ENCODE peak calls at places on chromosome 2, in four cellular contexts. W is astrocyte, K is PC-3, U is fibroblast of lung. Y is an unnamed sample.
A peak's percentile ranks its signal among the peaks of the same experiment; 100 is the strongest.

GRCh38 chr2:20614201-20615045 is 36.5 kb downstream of the HS1BP3 start:
- DNase-seq in U (peak; percentile 45), K (peak; percentile 35), W (peak; percentile 38), Y (no peak)

GRCh38 chr2:100178085-100178788 is 35.8 kb upstream of the AFF3 start:
- DNase-seq in W (peak; percentile 46), K (peak; percentile 90), U (peak; percentile 59), Y (peak; percentile 48)

GRCh38 chr2:43030551-43031025 is 195.8 kb downstream of the ZFP36L2 start:
- DNase-seq in K (no peak), W (no peak), U (no peak), Y (no peak)

GRCh38 chr2:147051248-147051647 is 793.6 kb upstream of the ACVR2A start:
- DNase-seq in U (no peak), K (no peak), W (no peak), Y (peak; percentile 3)

GRCh38 chr2:763766-764525 is 86.7 kb upstream of the TMEM18 start:
- DNase-seq in U (no peak), W (no peak), K (peak; percentile 52), Y (no peak)

GRCh38 chr2:172761306-172761705 is 25.7 kb downstream of the RAPGEF4 start:
- DNase-seq in U (no peak), W (no peak), K (no peak), Y (no peak)

GRCh38 chr2:69734040-69734611 is 7.8 kb upstream of the ANXA4 start:
- DNase-seq in W (no peak), K (no peak), U (peak; percentile 27), Y (no peak)

GRCh38 chr2:239502430-239503221 is 101.8 kb upstream of the HDAC4 start:
- DNase-seq in U (no peak), K (no peak), W (no peak), Y (no peak)

GRCh38 chr2:147382322-147382948 is 462.4 kb upstream of the ACVR2A start:
- DNase-seq in W (no peak), U (no peak), K (no peak), Y (peak; percentile 97)

GRCh38 chr2:37797081-37797480 is 125.6 kb upstream of the CDC42EP3 start:
- DNase-seq in W (peak; percentile 90), U (peak; percentile 89), K (no peak), Y (peak; percentile 74)

GRCh38 chr2:105977212-105977611 is 216.9 kb downstream of the UXS1 start:
- DNase-seq in U (peak; percentile 92), W (peak; percentile 89), K (peak; percentile 92), Y (peak; percentile 90)

GRCh38 chr2:230908595-230909191 is 16.3 kb downstream of the GPR55 start:
- DNase-seq in U (peak; percentile 78), W (peak; percentile 69), K (peak; percentile 98), Y (peak; percentile 94)

GRCh38 chr2:70937866-70938579 is 2.3 kb downstream of the ATP6V1B1 start:
- DNase-seq in U (no peak), K (no peak), W (no peak), Y (no peak)

GRCh38 chr2:6960659-6961058 is 43.4 kb downstream of the RNF144A start:
- DNase-seq in K (no peak), W (peak; percentile 68), U (peak; percentile 71), Y (no peak)

GRCh38 chr2:158659483-158659882 is 135.6 kb upstream of the DAPL1 start:
- DNase-seq in W (peak; percentile 11), U (peak; percentile 20), K (no peak), Y (no peak)

GRCh38 chr2:167856190-167856589 is 391.2 kb downstream of the STK39 start:
- DNase-seq in K (no peak), U (no peak), W (no peak), Y (no peak)

GRCh38 chr2:119134775-119135174 is 23.8 kb downstream of the C1QL2 start:
- DNase-seq in W (no peak), U (no peak), K (no peak), Y (no peak)

GRCh38 chr2:157989227-157989626 is 112.4 kb upstream of the UPP2 start:
- DNase-seq in U (no peak), W (no peak), K (no peak), Y (no peak)

GRCh38 chr2:204027105-204027504 is 90.5 kb downstream of the ICOS start:
- DNase-seq in U (peak; percentile 55), K (peak; percentile 64), W (peak; percentile 47), Y (peak; percentile 74)

GRCh38 chr2:165911231-165911630 is 42.3 kb downstream of the TTC21B start:
- DNase-seq in U (peak; percentile 67), W (peak; percentile 49), K (no peak), Y (no peak)

GRCh38 chr2:190867182-190867581 is 13.4 kb upstream of the GLS start:
- DNase-seq in U (peak; percentile 82), W (peak; percentile 75), K (no peak), Y (no peak)

GRCh38 chr2:213284105-213285090 is at the start of gene SPAG16:
- DNase-seq in U (peak; percentile 96), K (peak; percentile 98), W (peak; percentile 91), Y (peak; percentile 96)

GRCh38 chr2:9807056-9807455 is 36.2 kb upstream of the TAF1B start:
- DNase-seq in K (no peak), W (no peak), U (no peak), Y (no peak)

GRCh38 chr2:20622731-20623130 is 28.2 kb downstream of the HS1BP3 start:
- DNase-seq in U (no peak), W (no peak), K (no peak), Y (no peak)

GRCh38 chr2:118290436-118291004 is 202.2 kb downstream of the INSIG2 start:
- DNase-seq in K (no peak), U (no peak), W (no peak), Y (no peak)

GRCh38 chr2:156999657-157000056 is 257.8 kb upstream of the GALNT5 start:
- DNase-seq in K (no peak), U (no peak), W (no peak), Y (peak; percentile 10)

GRCh38 chr2:199471443-199472057 is 13.8 kb upstream of the SATB2 start:
- DNase-seq in U (peak; percentile 57), W (no peak), K (peak; percentile 53), Y (no peak)

GRCh38 chr2:199468561-199469513 is 11.1 kb upstream of the SATB2 start:
- DNase-seq in K (no peak), U (no peak), W (no peak), Y (no peak)

GRCh38 chr2:199470361-199470671 is 12.6 kb upstream of the SATB2 start:
- DNase-seq in K (no peak), W (no peak), U (no peak), Y (no peak)

GRCh38 chr2:199470672-199471442 is 13.1 kb upstream of the SATB2 start:
- DNase-seq in K (no peak), U (no peak), W (no peak), Y (no peak)

GRCh38 chr2:199469514-199470360 is 12.0 kb upstream of the SATB2 start:
- DNase-seq in U (no peak), W (no peak), K (no peak), Y (no peak)
- TF ChIP-seq EZH2 in U (no peak), W (peak; percentile 82), K (no peak), Y (peak; percentile 93)

GRCh38 chr2:234970467-234970866 is 18.6 kb downstream of the SH3BP4 start:
- DNase-seq in W (peak; percentile 88), U (peak; percentile 91), K (peak; percentile 83), Y (peak; percentile 80)
- H4K20me1 ChIP-seq in W (peaks cover 98% of the 10 kb centered on the region), U (peaks cover 1% of the 10 kb centered on the region), K (no peaks in the 10 kb centered on the region), Y (no peaks in the 10 kb centered on the region)

GRCh38 chr2:74503506-74504475 is 3.7 kb downstream of the PCGF1 start:
- DNase-seq in U (no peak), K (no peak), W (no peak), Y (no peak)
- TF ChIP-seq EZH2 in U (no peak), K (no peak), W (no peak), Y (no peak)

DNA sequence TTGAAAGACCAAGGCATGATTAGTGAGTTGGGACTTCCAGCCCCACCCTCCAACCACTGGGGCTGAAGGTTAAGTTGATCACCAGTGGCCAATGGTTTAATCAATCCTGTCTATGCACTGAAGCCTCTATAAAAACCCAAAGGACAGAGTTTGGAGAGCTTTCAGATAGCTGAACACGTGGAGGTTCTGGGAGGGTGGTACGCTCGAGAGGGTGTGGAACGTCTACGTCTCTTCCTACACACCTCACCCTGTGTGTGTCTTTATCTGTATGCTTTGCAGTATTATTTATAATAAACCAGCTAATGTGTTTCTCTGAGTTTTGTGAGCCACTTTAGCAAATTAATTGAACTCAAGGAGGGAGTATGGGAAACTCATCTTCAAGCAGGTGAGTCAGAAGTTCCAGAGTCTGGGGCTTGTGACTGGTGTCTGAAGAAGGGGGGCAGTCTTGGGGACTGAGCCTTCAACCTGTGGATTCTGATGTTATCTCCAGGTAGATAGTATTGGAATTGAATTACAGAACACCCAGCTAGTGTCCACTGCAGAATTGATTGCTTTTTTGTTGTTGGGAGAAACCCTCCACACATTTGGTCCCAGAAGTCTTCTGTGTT is 20.3 kb downstream of the ACTR3 start:
- DNase-seq in K (peak; percentile 19), W (peak; percentile 31), U (peak; percentile 51), Y (peak; percentile 32)
- H4K20me1 ChIP-seq in K (peaks cover 48% of the 10 kb centered on the region), W (peaks cover 98% of the 10 kb centered on the region), U (peaks cover 12% of the 10 kb centered on the region), Y (peaks cover 16% of the 10 kb centered on the region)

GRCh38 chr2:216371756-216372702 is at the start of gene MARCHF4:
- DNase-seq in U (peak; percentile 87), W (peak; percentile 77), K (peak; percentile 74), Y (peak; percentile 89)
- TF ChIP-seq EZH2 in U (no peak), W (no peak), K (no peak), Y (no peak)

GRCh38 chr2:101828267-101829017 is 130.9 kb downstream of the MAP4K4 start:
- DNase-seq in K (no peak), U (peak; percentile 54), W (no peak), Y (no peak)

GRCh38 chr2:101829429-101829828 is 131.9 kb downstream of the MAP4K4 start:
- DNase-seq in U (peak; percentile 67), W (peak; percentile 61), K (no peak), Y (no peak)

GRCh38 chr2:101826716-101827115 is 129.2 kb downstream of the MAP4K4 start:
- DNase-seq in U (no peak), K (no peak), W (no peak), Y (no peak)

GRCh38 chr2:101829018-101829396 is 131.5 kb downstream of the MAP4K4 start:
- DNase-seq in U (peak; percentile 40), K (no peak), W (no peak), Y (no peak)

DNA sequence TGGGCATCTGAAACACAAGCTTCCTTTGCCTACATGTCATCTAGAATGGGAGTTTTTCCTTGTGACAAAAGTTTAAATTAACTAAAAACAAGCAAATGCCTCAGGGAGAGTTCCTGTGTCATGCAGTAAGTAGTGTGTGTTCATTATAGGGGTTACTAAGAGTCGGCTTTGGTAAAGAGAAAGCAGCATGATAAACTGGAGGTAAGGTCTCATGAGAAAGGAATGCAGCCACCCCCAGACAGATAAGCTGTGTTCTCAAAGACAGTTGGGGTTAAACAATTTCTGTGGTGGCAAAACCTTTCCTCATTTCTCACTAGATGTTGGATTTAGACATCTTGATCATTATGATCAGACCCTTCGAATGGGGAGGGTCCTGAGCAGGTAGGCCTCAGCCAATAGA is 129.7 kb downstream of the MAP4K4 start:
- DNase-seq in K (peak; percentile 84), U (peak; percentile 98), W (peak; percentile 97), Y (peak; percentile 87)
- H4K20me1 ChIP-seq in K (peaks cover 12% of the 10 kb centered on the region), U (no peaks in the 10 kb centered on the region), W (peaks cover 29% of the 10 kb centered on the region), Y (no peaks in the 10 kb centered on the region)